ENCODE peak calls at places on chromosomes 6 and 20, in ten cellular contexts. S is NCI-H524 treated with DMSO at 0.1 percent for 48 hours; W is central memory CD4-positive, alpha-beta T cell; F is activated CD4-positive, alpha-beta memory T cell treated with anti-CD3 and anti-CD28 coated beads, Interleukin-2, amount 10 ng/mL, durations not matched to agents 7 days and 5 days; Y is retina; G is PC-9; D is Peyer's patch; J is activated gamma-delta T cell treated with Interleukin-2 at 50 U/mL for 16 hours; E is amniotic stem cell; P is GM13976. U is an unnamed sample.

GRCh38 chr20:35018578-35019371 is 63.1 kb downstream of the MYH7B start:
- DNase-seq in F (no peak), G (no peak), J (no peak), S (no peak), E (no peak), P (no peak), D (no peak), W (no peak), Y (peak), U (no peak)

GRCh38 chr6:90286884-90287488 is 9.7 kb downstream of the BACH2 start:
- DNase-seq in S (no peak), F (peak), W (peak), D (peak), P (peak), Y (no peak), E (no peak), J (peak), G (peak), U (no peak)

GRCh38 chr6:2103644-2104523 is 141.5 kb downstream of the GMDS start:
- DNase-seq in F (no peak), Y (peak), P (peak), J (no peak), S (no peak), W (peak), E (peak), G (peak), D (no peak), U (no peak)

GRCh38 chr6:25359191-25359861 is 80.2 kb downstream of the CARMIL1 start:
- DNase-seq in J (no peak), E (peak), Y (peak), D (no peak), F (no peak), G (no peak), P (no peak), S (no peak), W (no peak), U (no peak)

GRCh38 chr20:44306927-44307326 is 4.1 kb downstream of the FITM2 start:
- DNase-seq in E (no peak), W (no peak), G (no peak), D (no peak), J (no peak), F (no peak), S (no peak), P (no peak), Y (no peak), U (no peak)

GRCh38 chr20:61748376-61748775 is 317.3 kb downstream of the TAF4 start:
- DNase-seq in J (no peak), G (no peak), F (no peak), S (no peak), P (no peak), E (no peak), D (no peak), Y (no peak), W (no peak), U (no peak)

GRCh38 chr6:140441256-140441655 is 1066.8 kb upstream of the CITED2 start:
- DNase-seq in W (no peak), J (no peak), D (no peak), E (no peak), F (no peak), P (no peak), S (peak), G (peak), Y (peak), U (no peak)

GRCh38 chr6:120005292-120005976 is 655.9 kb upstream of the MAN1A1 start:
- DNase-seq in P (no peak), Y (no peak), S (no peak), E (no peak), W (no peak), G (peak), F (no peak), D (no peak), J (no peak), U (no peak)

GRCh38 chr20:40551125-40551530 is 137.9 kb downstream of the MAFB start:
- DNase-seq in W (no peak), P (no peak), G (no peak), S (no peak), D (no peak), F (no peak), Y (no peak), E (no peak), J (no peak), U (no peak)

GRCh38 chr6:26403888-26404287 is 1.8 kb downstream of the BTN3A1 start:
- DNase-seq in D (no peak), J (no peak), G (no peak), P (no peak), F (no peak), S (no peak), W (no peak), E (no peak), Y (no peak), U (no peak)

GRCh38 chr6:46010771-46011170 is 4.9 kb downstream of the CLIC5 start:
- DNase-seq in E (no peak), W (no peak), G (no peak), J (no peak), Y (no peak), S (no peak), F (peak), P (no peak), D (no peak), U (no peak)

GRCh38 chr20:47927944-47928343 is 142.7 kb upstream of the SULF2 start:
- DNase-seq in J (no peak), D (no peak), Y (no peak), G (no peak), W (no peak), P (no peak), E (no peak), F (no peak), S (no peak), U (no peak)

GRCh38 chr20:44166008-44166407 is 21.0 kb downstream of the JPH2 start:
- DNase-seq in P (no peak), E (no peak), W (no peak), G (peak), Y (peak), J (no peak), F (no peak), D (no peak), S (no peak), U (no peak)

GRCh38 chr6:14770572-14770971 is 475.3 kb upstream of the JARID2 start:
- DNase-seq in P (no peak), W (no peak), Y (no peak), D (no peak), E (no peak), J (no peak), G (no peak), F (no peak), S (no peak), U (no peak)

GRCh38 chr6:123529058-123529457 is 107.7 kb downstream of the TRDN start:
- DNase-seq in Y (no peak), S (no peak), D (no peak), G (no peak), J (no peak), W (no peak), E (no peak), P (no peak), F (no peak), U (no peak)